ENCODE peak calls at places on chromosomes 2 and 18, in four cellular contexts. One of them, this sample, is unnamed.

GRCh38 chr2:58992062-58992736 is 751.1 kb upstream of the FANCL start:
- DNase-seq in IMR-90: no peak
- DNase-seq in GDM1: no peak
- DNase-seq in astrocyte of the cerebellum: no peak
- DNase-seq in this sample: no peak

GRCh38 chr2:101474752-101475384 is at the start of gene RFX8:
- DNase-seq in IMR-90: peak
- DNase-seq in GDM1: peak
- DNase-seq in astrocyte of the cerebellum: peak
- DNase-seq in this sample: peak

GRCh38 chr2:54632733-54633692 is 90.4 kb upstream of the EML6 start:
- DNase-seq in IMR-90: peak
- DNase-seq in GDM1: no peak
- DNase-seq in astrocyte of the cerebellum: no peak
- DNase-seq in this sample: no peak

GRCh38 chr18:53689886-53690285 is 534.6 kb downstream of the MBD2 start:
- DNase-seq in IMR-90: no peak
- DNase-seq in GDM1: no peak
- DNase-seq in astrocyte of the cerebellum: no peak
- DNase-seq in this sample: no peak

GRCh38 chr18:50805732-50806131 is 14.1 kb downstream of the MRO start:
- DNase-seq in IMR-90: no peak
- DNase-seq in GDM1: no peak
- DNase-seq in astrocyte of the cerebellum: no peak
- DNase-seq in this sample: peak

GRCh38 chr2:40115348-40115747 is 336.3 kb upstream of the THUMPD2 start:
- DNase-seq in IMR-90: no peak
- DNase-seq in GDM1: no peak
- DNase-seq in astrocyte of the cerebellum: no peak
- DNase-seq in this sample: no peak

GRCh38 chr2:216315817-216316603 is 56.3 kb downstream of the MARCHF4 start:
- DNase-seq in IMR-90: peak
- DNase-seq in GDM1: no peak
- DNase-seq in astrocyte of the cerebellum: no peak
- DNase-seq in this sample: no peak

GRCh38 chr18:38718365-38718901 is 1152.8 kb upstream of the CELF4 start:
- DNase-seq in IMR-90: no peak
- DNase-seq in GDM1: no peak
- DNase-seq in astrocyte of the cerebellum: no peak
- DNase-seq in this sample: no peak

GRCh38 chr2:152520759-152521158 is 185.8 kb downstream of the FMNL2 start:
- DNase-seq in IMR-90: no peak
- DNase-seq in GDM1: no peak
- DNase-seq in astrocyte of the cerebellum: no peak
- DNase-seq in this sample: no peak

GRCh38 chr2:120761164-120761861 is 25.6 kb downstream of the GLI2 start:
- DNase-seq in IMR-90: no peak
- DNase-seq in GDM1: no peak
- DNase-seq in astrocyte of the cerebellum: no peak
- DNase-seq in this sample: no peak

GRCh38 chr2:31151501-31151900 is 13.3 kb upstream of the GALNT14 start:
- DNase-seq in IMR-90: no peak
- DNase-seq in GDM1: no peak
- DNase-seq in astrocyte of the cerebellum: no peak
- DNase-seq in this sample: no peak

GRCh38 chr18:25467226-25468065 is 115.5 kb upstream of the ZNF521 start:
- DNase-seq in IMR-90: peak
- DNase-seq in GDM1: no peak
- DNase-seq in astrocyte of the cerebellum: no peak
- DNase-seq in this sample: no peak

GRCh38 chr2:40101076-40101688 is 322.1 kb upstream of the THUMPD2 start:
- DNase-seq in IMR-90: peak
- DNase-seq in GDM1: no peak
- DNase-seq in astrocyte of the cerebellum: peak
- DNase-seq in this sample: no peak

GRCh38 chr2:120244656-120245519 is 7.8 kb upstream of the RALB start:
- DNase-seq in IMR-90: no peak
- DNase-seq in GDM1: no peak
- DNase-seq in astrocyte of the cerebellum: no peak
- DNase-seq in this sample: no peak

GRCh38 chr2:222318712-222319575 is 20.1 kb upstream of the PAX3 start:
- DNase-seq in IMR-90: no peak
- DNase-seq in GDM1: no peak
- DNase-seq in astrocyte of the cerebellum: no peak
- DNase-seq in this sample: peak

GRCh38 chr2:23454501-23455120 is 69.6 kb downstream of the KLHL29 start:
- DNase-seq in IMR-90: no peak
- DNase-seq in GDM1: no peak
- DNase-seq in astrocyte of the cerebellum: no peak
- DNase-seq in this sample: peak

GRCh38 chr2:191312662-191313061 is 67.5 kb downstream of the MYO1B start:
- DNase-seq in IMR-90: no peak
- DNase-seq in GDM1: no peak
- DNase-seq in astrocyte of the cerebellum: no peak
- DNase-seq in this sample: no peak

GRCh38 chr18:61957801-61958516 is 65.2 kb upstream of the RNF152 start:
- DNase-seq in IMR-90: peak
- DNase-seq in GDM1: no peak
- DNase-seq in astrocyte of the cerebellum: no peak
- DNase-seq in this sample: no peak

GRCh38 chr2:41283079-41283765 is 764.6 kb upstream of the PKDCC start:
- DNase-seq in IMR-90: peak
- DNase-seq in GDM1: no peak
- DNase-seq in astrocyte of the cerebellum: no peak
- DNase-seq in this sample: no peak

GRCh38 chr2:36399050-36399449 is 43.5 kb downstream of the CRIM1 start:
- DNase-seq in IMR-90: no peak
- DNase-seq in GDM1: no peak
- DNase-seq in astrocyte of the cerebellum: no peak
- DNase-seq in this sample: no peak

GRCh38 chr2:84840306-84840705 is 40.6 kb downstream of the TRABD2A start:
- DNase-seq in IMR-90: peak
- DNase-seq in GDM1: no peak
- DNase-seq in astrocyte of the cerebellum: no peak
- DNase-seq in this sample: no peak

GRCh38 chr2:100009743-100010142 is 132.6 kb downstream of the AFF3 start:
- DNase-seq in IMR-90: no peak
- DNase-seq in GDM1: no peak
- DNase-seq in astrocyte of the cerebellum: no peak
- DNase-seq in this sample: no peak

GRCh38 chr2:239146741-239147181 is 254.1 kb downstream of the HDAC4 start:
- DNase-seq in IMR-90: no peak
- DNase-seq in GDM1: no peak
- DNase-seq in astrocyte of the cerebellum: no peak
- DNase-seq in this sample: no peak

GRCh38 chr2:172639823-172640222 is 83.9 kb downstream of the PDK1 start:
- DNase-seq in IMR-90: peak
- DNase-seq in GDM1: peak
- DNase-seq in astrocyte of the cerebellum: peak
- DNase-seq in this sample: no peak

GRCh38 chr2:218698885-218699284 is 11.8 kb upstream of the TTLL4 start:
- DNase-seq in IMR-90: no peak
- DNase-seq in GDM1: no peak
- DNase-seq in astrocyte of the cerebellum: no peak
- DNase-seq in this sample: no peak

GRCh38 chr18:77129150-77129551 is 3.4 kb downstream of the MBP start:
- DNase-seq in IMR-90: peak
- DNase-seq in GDM1: no peak
- DNase-seq in astrocyte of the cerebellum: peak
- DNase-seq in this sample: no peak

GRCh38 chr2:26190369-26190768 is 17.5 kb downstream of the GAREM2 start:
- DNase-seq in IMR-90: no peak
- DNase-seq in GDM1: no peak
- DNase-seq in astrocyte of the cerebellum: no peak
- DNase-seq in this sample: no peak

GRCh38 chr2:32611366-32611765 is 16.5 kb upstream of the TTC27 start:
- DNase-seq in IMR-90: no peak
- DNase-seq in GDM1: no peak
- DNase-seq in astrocyte of the cerebellum: no peak
- DNase-seq in this sample: no peak

GRCh38 chr18:23235860-23236259 is 100.6 kb downstream of the CABLES1 start:
- DNase-seq in IMR-90: no peak
- DNase-seq in GDM1: no peak
- DNase-seq in astrocyte of the cerebellum: no peak
- DNase-seq in this sample: no peak

GRCh38 chr2:150944315-150944714 is 317.3 kb downstream of the RBM43 start:
- DNase-seq in IMR-90: no peak
- DNase-seq in GDM1: no peak
- DNase-seq in astrocyte of the cerebellum: no peak
- DNase-seq in this sample: no peak

GRCh38 chr2:39469807-39470206 is 32.7 kb upstream of the MAP4K3 start:
- DNase-seq in IMR-90: peak
- DNase-seq in GDM1: no peak
- DNase-seq in astrocyte of the cerebellum: no peak
- DNase-seq in this sample: no peak

GRCh38 chr2:38863061-38863695 is 12.6 kb downstream of the DHX57 start:
- DNase-seq in IMR-90: no peak
- DNase-seq in GDM1: no peak
- DNase-seq in astrocyte of the cerebellum: no peak
- DNase-seq in this sample: no peak

GRCh38 chr2:105961599-105962146 is 217.0 kb downstream of the NCK2 start:
- DNase-seq in IMR-90: no peak
- DNase-seq in GDM1: no peak
- DNase-seq in astrocyte of the cerebellum: no peak
- DNase-seq in this sample: no peak

GRCh38 chr2:169361706-169362345 is 508 bp downstream of the LRP2 start:
- DNase-seq in IMR-90: no peak
- DNase-seq in GDM1: no peak
- DNase-seq in astrocyte of the cerebellum: no peak
- DNase-seq in this sample: no peak

GRCh38 chr2:238370482-238371372 is 50.4 kb downstream of the TRAF3IP1 start:
- DNase-seq in IMR-90: peak
- DNase-seq in GDM1: peak
- DNase-seq in astrocyte of the cerebellum: peak
- DNase-seq in this sample: no peak

GRCh38 chr2:237488901-237489860 is 2.1 kb downstream of the MLPH start:
- DNase-seq in IMR-90: peak
- DNase-seq in GDM1: no peak
- DNase-seq in astrocyte of the cerebellum: no peak
- DNase-seq in this sample: no peak

GRCh38 chr2:46651363-46652099 is 172.2 kb downstream of the TMEM247 start:
- DNase-seq in IMR-90: peak
- DNase-seq in GDM1: no peak
- DNase-seq in astrocyte of the cerebellum: no peak
- DNase-seq in this sample: no peak

GRCh38 chr2:96144481-96145027 is 686 bp downstream of the DUSP2 start:
- DNase-seq in IMR-90: no peak
- DNase-seq in GDM1: no peak
- DNase-seq in astrocyte of the cerebellum: no peak
- DNase-seq in this sample: no peak

GRCh38 chr18:3692113-3692621 is 242.2 kb downstream of the TGIF1 start:
- DNase-seq in IMR-90: no peak
- DNase-seq in GDM1: no peak
- DNase-seq in astrocyte of the cerebellum: no peak
- DNase-seq in this sample: no peak

This sample was measured in HL-60.